ENCODE peak calls at places on chromosomes 13 and 19, in seven cellular contexts. U, P, E, N, X, D and J are unnamed samples.

GRCh38 chr19:17323973-17324327 is 10.7 kb downstream of the ANO8 start:
- DNase-seq in E (no peak), U (no peak), X (no peak), D (no peak), P (no peak), N (no peak), J (no peak)

GRCh38 chr19:57026476-57026875 is 93.3 kb upstream of the USP29 start:
- DNase-seq in N (no peak), U (no peak), E (no peak), D (no peak), X (no peak), P (no peak), J (no peak)

GRCh38 chr13:93698016-93698613 is 471.5 kb downstream of the GPC6 start:
- DNase-seq in D (no peak), N (no peak), P (no peak), E (no peak), X (no peak), U (no peak), J (no peak)

GRCh38 chr13:41224113-41225110 is 30.0 kb upstream of the KBTBD7 start:
- DNase-seq in N (no peak), U (peak), X (no peak), D (peak), P (no peak), E (no peak), J (no peak)

GRCh38 chr19:30148803-30149202 is 206.8 kb downstream of the URI1 start:
- DNase-seq in X (no peak), U (no peak), E (no peak), D (no peak), N (no peak), P (no peak), J (no peak)

GRCh38 chr19:6238643-6239281 is 41.0 kb downstream of the MLLT1 start:
- DNase-seq in D (peak), U (peak), P (no peak), X (no peak), E (no peak), N (no peak), J (no peak)

GRCh38 chr13:109744512-109745051 is 41.8 kb downstream of the IRS2 start:
- DNase-seq in E (no peak), N (no peak), U (peak), D (peak), X (peak), P (no peak), J (peak)

GRCh38 chr13:85536706-85537105 is 262.5 kb downstream of the SLITRK6 start:
- DNase-seq in X (no peak), D (no peak), U (no peak), N (no peak), E (no peak), P (no peak), J (no peak)

GRCh38 chr13:48594080-48594815 is 59.5 kb upstream of the CYSLTR2 start:
- DNase-seq in N (no peak), X (no peak), D (no peak), U (no peak), P (no peak), E (no peak), J (no peak)

GRCh38 chr19:53664152-53664551 is 32.4 kb downstream of the DPRX start:
- DNase-seq in X (no peak), P (no peak), U (no peak), N (no peak), D (no peak), E (no peak), J (no peak)

GRCh38 chr13:45156565-45157361 is 36.5 kb downstream of the GTF2F2 start:
- DNase-seq in N (no peak), X (no peak), D (no peak), E (no peak), P (no peak), U (no peak), J (no peak)

GRCh38 chr19:14559916-14560775 is 11.7 kb downstream of the NDUFB7 start:
- DNase-seq in P (no peak), E (no peak), N (no peak), X (no peak), U (no peak), D (no peak), J (no peak)

GRCh38 chr19:2476451-2477140 is 669 bp downstream of the GADD45B start:
- DNase-seq in E (no peak), X (peak), U (peak), D (peak), P (no peak), N (no peak), J (no peak)

GRCh38 chr13:77878186-77878585 is 40.4 kb downstream of the EDNRB start:
- DNase-seq in P (no peak), D (no peak), E (no peak), N (no peak), X (no peak), U (no peak), J (no peak)

GRCh38 chr13:27535546-27535945 is 84.8 kb downstream of the LNX2 start:
- DNase-seq in E (no peak), N (no peak), P (no peak), D (no peak), X (no peak), U (peak), J (no peak)

GRCh38 chr19:50050406-50051223 is 24.8 kb downstream of the ZNF473 start:
- DNase-seq in U (peak), N (peak), D (peak), P (peak), E (no peak), X (peak), J (peak)

GRCh38 chr13:67630640-67631039 is 400.5 kb upstream of the PCDH9 start:
- DNase-seq in U (no peak), E (no peak), P (no peak), D (no peak), X (no peak), N (no peak), J (no peak)

GRCh38 chr13:37716796-37717195 is 118.2 kb upstream of the POSTN start:
- DNase-seq in E (no peak), N (no peak), X (no peak), D (peak), P (no peak), U (no peak), J (no peak)

GRCh38 chr13:43159007-43159406 is 135.6 kb downstream of the DNAJC15 start:
- DNase-seq in D (peak), N (no peak), E (no peak), P (no peak), U (peak), X (peak), J (no peak)

GRCh38 chr13:50129923-50130685 is 114.9 kb downstream of the KCNRG start:
- DNase-seq in N (no peak), X (no peak), E (no peak), P (peak), D (peak), U (peak), J (no peak)

GRCh38 chr19:29749450-29749849 is 34.4 kb upstream of the C19orf12 start:
- DNase-seq in U (no peak), P (no peak), D (no peak), N (no peak), E (no peak), X (no peak), J (no peak)

GRCh38 chr19:7921302-7921954 is 1.3 kb downstream of the SNAPC2 start:
- DNase-seq in U (no peak), P (no peak), X (no peak), D (no peak), E (no peak), N (no peak), J (peak)

GRCh38 chr19:23817519-23817918 is 58.8 kb upstream of the ZNF681 start:
- DNase-seq in P (no peak), X (peak), N (no peak), E (no peak), D (peak), U (peak), J (no peak)

GRCh38 chr13:97327071-97327470 is 104.9 kb downstream of the MBNL2 start:
- DNase-seq in D (no peak), P (no peak), E (no peak), X (no peak), N (no peak), U (no peak), J (no peak)